ENCODE peak calls at places on chromosome 15, in nine cellular contexts. G is astrocyte; H is psoas muscle; Q is fibroblast of lung; K is CD8-positive, alpha-beta T cell; Y is upper lobe of right lung; I is body of pancreas; B is MM.1S; R is fibroblast of mammary gland. C is an unnamed sample.

GRCh38 chr15:83114856-83115255 is 7.4 kb downstream of the TM6SF1 start:
- DNase-seq in G (no peak), H (no peak), Q (no peak), K (no peak), Y (no peak), I (no peak), B (no peak), R (no peak), C (no peak)

GRCh38 chr15:84973492-84974460 is 7.9 kb upstream of the PDE8A start:
- DNase-seq in G (peak), H (no peak), Q (no peak), K (no peak), Y (no peak), I (no peak), B (no peak), R (no peak), C (no peak)

GRCh38 chr15:42456971-42457370 is 34.0 kb downstream of the ZNF106 start:
- DNase-seq in G (peak), H (no peak), Q (peak), K (no peak), Y (no peak), I (no peak), B (no peak), R (peak), C (peak)

GRCh38 chr15:93024716-93025624 is 64.0 kb downstream of the RGMA start:
- DNase-seq in G (no peak), H (no peak), Q (no peak), K (no peak), Y (no peak), I (no peak), B (no peak), R (no peak), C (no peak)

GRCh38 chr15:74769463-74770025 is 12.3 kb upstream of the CSK start:
- DNase-seq in G (no peak), H (no peak), Q (no peak), K (no peak), Y (no peak), I (no peak), B (no peak), R (no peak), C (no peak)

GRCh38 chr15:98085003-98085639 is 124.6 kb downstream of the ARRDC4 start:
- DNase-seq in G (peak), H (no peak), Q (peak), K (no peak), Y (no peak), I (peak), B (peak), R (peak), C (peak)

GRCh38 chr15:42373274-42373673 is 14.0 kb downstream of the CAPN3 start:
- DNase-seq in G (no peak), H (peak), Q (no peak), K (no peak), Y (no peak), I (no peak), B (no peak), R (no peak), C (no peak)

GRCh38 chr15:71042356-71042922 is 72.8 kb upstream of the THSD4 start:
- DNase-seq in G (peak), H (no peak), Q (no peak), K (no peak), Y (no peak), I (no peak), B (no peak), R (no peak), C (peak)

DNA sequence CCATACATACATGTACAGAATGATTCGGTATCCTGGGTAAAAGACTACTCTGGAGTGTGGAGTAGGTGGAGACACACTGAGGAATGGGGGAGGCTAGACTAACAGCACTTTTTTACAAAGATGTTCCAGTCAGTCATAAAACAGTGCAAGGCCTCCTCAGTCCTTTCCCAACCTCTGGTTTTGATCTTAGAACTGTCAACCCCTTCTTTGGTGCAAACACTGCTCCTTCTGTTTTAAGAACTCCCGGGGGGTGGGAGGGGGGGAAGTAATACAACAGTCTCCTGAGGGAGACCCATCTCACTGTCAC is 7.5 kb upstream of the MAP1A start:
- DNase-seq in G (no peak), H (no peak), Q (no peak), K (no peak), Y (no peak), I (no peak), B (no peak), R (no peak), C (no peak)
- H3K4me3 ChIP-seq in G (peak), H (peak), Q (peak), K (peak), Y (peak), I (no peak), B (peak), R (peak), C (peak)

GRCh38 chr15:90401499-90401898 is 13.5 kb downstream of the IQGAP1 start:
- DNase-seq in G (no peak), H (no peak), Q (no peak), K (no peak), Y (no peak), I (no peak), B (no peak), R (no peak), C (no peak)

GRCh38 chr15:90402806-90403205 is 14.8 kb downstream of the IQGAP1 start:
- DNase-seq in G (no peak), H (no peak), Q (no peak), K (no peak), Y (no peak), I (no peak), B (no peak), R (peak), C (no peak)

GRCh38 chr15:90402230-90402629 is 14.2 kb downstream of the IQGAP1 start:
- DNase-seq in G (peak), H (peak), Q (peak), K (no peak), Y (no peak), I (peak), B (no peak), R (peak), C (peak)

GRCh38 chr15:90400759-90401314 is 12.8 kb downstream of the IQGAP1 start:
- DNase-seq in G (peak), H (peak), Q (peak), K (peak), Y (peak), I (peak), B (peak), R (peak), C (peak)

DNA sequence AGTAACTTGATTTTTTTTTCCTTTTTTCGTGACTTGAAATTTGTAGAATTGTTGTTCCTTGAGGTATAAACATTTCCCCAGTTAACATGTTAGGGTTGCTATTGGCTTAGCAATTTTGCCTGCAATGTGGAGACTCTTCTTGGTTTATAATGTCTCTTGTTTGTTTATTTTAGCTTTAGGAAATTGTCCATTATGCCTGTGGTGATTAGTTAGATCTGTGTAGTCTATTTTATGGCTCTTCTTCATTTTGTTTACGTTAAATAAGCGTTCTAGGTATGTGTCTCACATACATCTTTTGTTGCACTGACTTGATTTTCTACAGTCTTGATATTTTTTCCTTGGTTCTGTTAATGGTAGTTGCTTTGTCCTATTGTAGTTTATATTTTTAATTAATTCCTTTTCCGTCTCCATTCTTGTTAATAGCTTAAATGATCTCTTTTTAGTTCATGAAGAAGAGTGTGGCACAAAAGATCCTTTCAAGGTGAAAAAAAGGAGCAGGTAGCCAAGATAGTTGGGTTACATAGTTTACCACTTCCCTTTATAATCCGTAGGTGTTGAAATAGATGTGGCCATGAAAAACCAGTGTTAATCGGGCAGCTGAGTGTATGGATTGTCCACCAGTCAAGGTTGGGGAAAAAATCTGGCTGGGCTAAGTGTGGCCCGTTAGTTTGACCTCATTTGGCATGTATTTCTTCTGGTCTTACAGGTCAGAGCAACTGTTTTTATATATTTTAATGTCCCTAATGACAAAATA is 12.1 kb downstream of the IQGAP1 start:
- DNase-seq in G (no peak), H (no peak), Q (no peak), K (no peak), Y (no peak), I (no peak), B (no peak), R (no peak), C (no peak)
- H3K4me3 ChIP-seq in G (peak), H (peak), Q (no peak), K (no peak), Y (no peak), I (no peak), B (peak), R (no peak), C (peak)

DNA sequence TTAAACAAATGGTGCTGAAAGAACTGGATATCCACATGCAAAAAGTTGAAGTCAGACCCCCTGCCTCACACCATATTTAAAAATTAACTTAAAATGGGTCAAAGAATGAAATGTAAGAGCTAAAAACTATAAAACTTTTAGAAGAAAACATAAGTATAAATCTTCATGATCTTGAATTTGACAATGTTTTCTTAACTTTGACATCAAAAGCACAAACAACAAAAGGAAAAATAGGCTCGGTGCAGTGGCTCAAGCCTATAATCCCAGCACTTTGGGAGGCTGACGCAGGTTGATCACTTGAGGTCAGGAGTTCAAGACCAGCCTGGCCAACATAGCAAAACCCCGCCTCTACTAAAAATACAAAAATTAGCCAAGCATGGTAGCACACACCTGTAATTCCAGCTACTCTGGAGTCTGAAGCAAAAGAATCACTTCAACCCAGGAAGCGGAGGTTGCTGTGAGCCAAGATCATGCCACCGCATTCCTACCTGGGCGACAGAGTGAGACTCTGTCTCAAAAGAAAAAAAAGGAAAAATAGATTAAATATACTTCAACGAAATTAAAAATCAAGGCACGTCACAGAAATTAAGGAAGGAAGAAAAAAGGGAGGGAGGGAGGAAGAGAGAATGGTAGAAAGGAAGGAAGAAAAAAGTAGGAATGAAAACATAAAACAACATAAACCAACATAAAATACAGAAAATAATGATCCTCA is 1.5 kb downstream of the RAB27A start:
- DNase-seq in G (no peak), H (no peak), Q (no peak), K (no peak), Y (no peak), I (no peak), B (no peak), R (no peak), C (no peak)
- H3K4me3 ChIP-seq in G (no peak), H (peak), Q (no peak), K (no peak), Y (peak), I (peak), B (peak), R (peak), C (no peak)

DNA sequence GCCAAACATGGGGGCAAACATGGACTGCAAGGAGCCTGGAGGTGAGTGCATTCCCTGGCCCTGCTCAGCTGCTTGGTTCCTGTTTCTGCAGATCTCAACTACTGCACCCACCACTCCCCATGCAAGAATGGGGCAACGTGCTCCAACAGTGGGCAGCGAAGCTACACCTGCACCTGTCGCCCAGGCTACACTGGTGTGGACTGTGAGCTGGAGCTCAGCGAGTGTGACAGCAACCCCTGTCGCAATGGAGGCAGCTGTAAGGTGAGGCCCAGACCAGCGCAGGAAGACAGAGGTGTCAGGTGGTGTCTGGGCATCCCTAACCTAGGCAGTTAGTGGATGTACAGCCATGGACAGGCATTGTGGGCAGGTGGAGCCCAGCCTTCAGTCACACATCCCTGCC is 5.3 kb downstream of the DLL4 start:
- DNase-seq in G (no peak), H (no peak), Q (no peak), K (no peak), Y (no peak), I (no peak), B (no peak), R (no peak), C (no peak)
- H3K4me3 ChIP-seq in G (no peak), H (peak), Q (no peak), K (no peak), Y (peak), I (no peak), B (no peak), R (no peak), C (no peak)

GRCh38 chr15:63447277-63447676 is 57.1 kb upstream of the USP3 start:
- DNase-seq in G (no peak), H (no peak), Q (no peak), K (no peak), Y (no peak), I (no peak), B (no peak), R (no peak), C (no peak)
- H3K4me3 ChIP-seq in G (no peak), H (no peak), Q (no peak), K (no peak), Y (no peak), I (no peak), B (no peak), R (no peak), C (no peak)

DNA sequence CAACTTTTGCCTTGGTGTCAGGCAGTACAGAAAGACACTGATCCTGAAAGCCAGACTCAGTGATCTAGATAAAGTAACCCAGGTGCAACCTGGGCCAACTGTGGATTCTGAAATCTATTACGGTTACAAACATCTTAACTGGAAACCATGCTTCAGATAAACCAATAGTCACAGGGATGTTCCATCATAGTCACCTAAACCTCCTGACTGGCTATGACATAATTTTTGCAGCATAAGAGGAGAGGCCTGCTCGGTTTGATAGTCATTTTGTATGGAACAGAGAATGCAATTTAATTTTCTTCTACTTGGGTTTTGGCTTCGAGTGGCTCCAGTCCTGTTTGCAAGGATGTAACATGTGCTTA is 3.7 kb downstream of the SLCO3A1 start:
- DNase-seq in G (no peak), H (no peak), Q (no peak), K (no peak), Y (no peak), I (no peak), B (no peak), R (no peak), C (no peak)
- H3K4me3 ChIP-seq in G (no peak), H (no peak), Q (no peak), K (no peak), Y (no peak), I (no peak), B (no peak), R (no peak), C (no peak)

DNA sequence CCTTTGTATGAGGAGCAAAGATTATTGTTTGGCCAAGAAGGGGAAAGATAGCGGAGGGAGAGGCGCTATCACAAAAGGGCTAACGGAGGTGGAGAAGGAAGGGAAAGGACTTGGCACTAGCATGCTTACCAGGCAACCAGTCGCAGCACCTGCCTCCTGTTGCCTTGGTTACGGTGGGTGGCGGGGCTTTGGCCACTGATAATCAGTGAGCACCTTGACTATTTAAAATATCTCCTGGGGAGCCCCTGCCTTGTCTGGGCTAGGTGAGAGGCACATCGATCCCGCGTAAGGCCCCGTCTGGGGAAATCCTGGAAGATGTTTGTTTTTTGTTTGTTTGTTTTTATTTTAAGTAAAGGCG is 14.7 kb upstream of the AEN start:
- DNase-seq in G (no peak), H (no peak), Q (no peak), K (no peak), Y (no peak), I (no peak), B (no peak), R (no peak), C (no peak)
- H3K4me3 ChIP-seq in G (no peak), H (no peak), Q (no peak), K (no peak), Y (no peak), I (no peak), B (no peak), R (no peak), C (no peak)

GRCh38 chr15:34719051-34719882 is 35.5 kb downstream of the GJD2 start:
- DNase-seq in G (no peak), H (no peak), Q (no peak), K (no peak), Y (no peak), I (no peak), B (no peak), R (no peak), C (no peak)

GRCh38 chr15:34719883-34720148 is 35.0 kb downstream of the GJD2 start:
- DNase-seq in G (no peak), H (no peak), Q (no peak), K (no peak), Y (no peak), I (no peak), B (no peak), R (no peak), C (no peak)

GRCh38 chr15:34721802-34722795 is 32.7 kb downstream of the GJD2 start:
- DNase-seq in G (peak), H (peak), Q (peak), K (no peak), Y (no peak), I (peak), B (no peak), R (peak), C (peak)

GRCh38 chr15:34724486-34724885 is 30.3 kb downstream of the GJD2 start:
- DNase-seq in G (no peak), H (no peak), Q (no peak), K (no peak), Y (no peak), I (no peak), B (no peak), R (no peak), C (no peak)

DNA sequence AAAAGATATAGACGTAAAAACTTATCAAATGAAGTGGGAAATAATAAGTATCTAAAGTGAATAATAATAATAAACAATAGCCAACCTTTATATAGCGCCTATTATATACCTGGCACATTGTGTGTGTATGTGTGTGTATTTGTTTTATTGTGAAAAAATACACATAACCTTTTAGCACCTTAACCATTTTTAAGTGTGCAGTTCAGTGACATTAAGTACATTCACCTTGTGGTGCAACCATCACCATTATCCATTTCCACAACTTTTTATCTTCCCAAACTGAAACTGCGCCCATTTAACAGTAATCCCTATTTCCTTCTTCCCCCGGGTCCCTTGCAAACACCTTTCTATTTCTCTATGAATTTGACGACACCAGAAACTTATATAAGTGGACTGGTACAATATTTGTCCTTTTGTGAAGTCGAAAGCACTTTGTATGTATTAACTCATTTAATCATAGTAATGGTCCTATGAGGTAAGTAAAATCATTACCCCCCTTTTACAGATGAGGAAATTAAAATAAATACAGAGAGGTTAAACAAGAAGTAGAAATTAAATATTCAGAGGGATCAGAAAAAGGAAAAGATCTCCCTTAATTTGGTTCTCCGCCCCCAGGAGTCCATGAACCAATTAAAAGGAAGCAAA is 33.5 kb downstream of the GJD2 start:
- DNase-seq in G (no peak), H (no peak), Q (no peak), K (no peak), Y (no peak), I (no peak), B (no peak), R (no peak), C (no peak)
- H3K4me3 ChIP-seq in G (no peak), H (peak), Q (no peak), K (no peak), Y (no peak), I (no peak), B (no peak), R (no peak), C (no peak)

GRCh38 chr15:62046064-62046779 is 14.0 kb downstream of the VPS13C start:
- DNase-seq in G (no peak), H (no peak), Q (no peak), K (no peak), Y (no peak), I (no peak), B (peak), R (no peak), C (no peak)
- H3K4me3 ChIP-seq in G (no peak), H (no peak), Q (no peak), K (no peak), Y (no peak), I (no peak), B (peak), R (no peak), C (no peak)

GRCh38 chr15:36879568-36880225 is 220.7 kb downstream of the MEIS2 start:
- DNase-seq in G (no peak), H (no peak), Q (no peak), K (no peak), Y (no peak), I (no peak), B (no peak), R (no peak), C (no peak)

GRCh38 chr15:36882487-36883108 is 217.8 kb downstream of the MEIS2 start:
- DNase-seq in G (no peak), H (peak), Q (no peak), K (no peak), Y (no peak), I (peak), B (no peak), R (no peak), C (no peak)

GRCh38 chr15:36878745-36879262 is 221.5 kb downstream of the MEIS2 start:
- DNase-seq in G (no peak), H (peak), Q (no peak), K (no peak), Y (no peak), I (no peak), B (no peak), R (no peak), C (no peak)

GRCh38 chr15:36880226-36880912 is 220.0 kb downstream of the MEIS2 start:
- DNase-seq in G (no peak), H (peak), Q (no peak), K (no peak), Y (no peak), I (peak), B (no peak), R (no peak), C (no peak)

DNA sequence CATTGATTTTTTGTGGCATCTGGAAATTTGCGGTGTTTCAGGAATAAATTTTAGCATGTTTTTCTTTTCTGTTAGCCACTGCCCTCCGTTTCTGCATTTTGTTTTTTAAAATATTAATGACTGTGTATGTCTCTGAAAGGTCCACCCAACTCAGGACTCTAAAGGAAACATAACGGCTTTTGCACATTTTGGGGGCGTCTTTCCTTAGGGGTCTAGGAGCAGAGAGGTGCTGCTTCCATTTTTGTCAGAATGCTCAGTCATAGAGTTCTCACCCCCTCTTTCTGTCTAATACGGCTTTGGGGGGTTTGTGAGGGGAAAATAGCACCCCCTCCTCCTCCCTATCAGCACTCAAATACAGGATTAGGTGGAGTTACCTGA is 219.4 kb downstream of the MEIS2 start:
- DNase-seq in G (no peak), H (no peak), Q (no peak), K (no peak), Y (no peak), I (no peak), B (no peak), R (no peak), C (no peak)
- H3K4me3 ChIP-seq in G (no peak), H (no peak), Q (no peak), K (no peak), Y (no peak), I (no peak), B (no peak), R (no peak), C (no peak)